ENCODE peak calls at places on chromosomes 12 and 14, in four cellular contexts. One of them, this sample, is unnamed.

GRCh38 chr12:132547207-132547740 is 57.3 kb downstream of the FBRSL1 start:
- DNase-seq in kidney tubule cell: no peak
- DNase-seq in cardiac fibroblast: no peak
- DNase-seq in frontal cortex: no peak
- DNase-seq in this sample: no peak

GRCh38 chr14:63901434-63902085 is 48.8 kb downstream of the SYNE2 start:
- DNase-seq in frontal cortex: no peak
- DNase-seq in cardiac fibroblast: peak
- DNase-seq in kidney tubule cell: no peak
- DNase-seq in this sample: no peak

GRCh38 chr14:60241091-60241490 is 7.9 kb upstream of the PPM1A start:
- DNase-seq in frontal cortex: no peak
- DNase-seq in cardiac fibroblast: no peak
- DNase-seq in kidney tubule cell: no peak
- DNase-seq in this sample: no peak

GRCh38 chr14:60655898-60656754 is 6.8 kb upstream of the SIX1 start:
- DNase-seq in frontal cortex: no peak
- DNase-seq in cardiac fibroblast: no peak
- DNase-seq in kidney tubule cell: no peak
- DNase-seq in this sample: no peak

GRCh38 chr12:21065845-21066244 is 65.1 kb upstream of the SLCO1B1 start:
- DNase-seq in frontal cortex: no peak
- DNase-seq in kidney tubule cell: no peak
- DNase-seq in cardiac fibroblast: peak
- DNase-seq in this sample: no peak

GRCh38 chr12:49909826-49910225 is 6.1 kb upstream of the FAIM2 start:
- DNase-seq in cardiac fibroblast: peak
- DNase-seq in kidney tubule cell: peak
- DNase-seq in frontal cortex: no peak
- DNase-seq in this sample: no peak

GRCh38 chr12:57628280-57629191 is 4.5 kb downstream of the B4GALNT1 start:
- DNase-seq in kidney tubule cell: no peak
- DNase-seq in frontal cortex: no peak
- DNase-seq in cardiac fibroblast: no peak
- DNase-seq in this sample: no peak

GRCh38 chr14:102506599-102506871 is 3.0 kb downstream of the ANKRD9 start:
- DNase-seq in frontal cortex: no peak
- DNase-seq in cardiac fibroblast: no peak
- DNase-seq in kidney tubule cell: no peak
- DNase-seq in this sample: no peak

GRCh38 chr12:4664111-4664510 is 15.2 kb downstream of the NDUFA9 start:
- DNase-seq in frontal cortex: no peak
- DNase-seq in kidney tubule cell: peak
- DNase-seq in cardiac fibroblast: peak
- DNase-seq in this sample: no peak

GRCh38 chr14:29743566-29743965 is 184.1 kb downstream of the PRKD1 start:
- DNase-seq in frontal cortex: no peak
- DNase-seq in cardiac fibroblast: no peak
- DNase-seq in kidney tubule cell: no peak
- DNase-seq in this sample: no peak

GRCh38 chr14:61438860-61439765 is 117.7 kb downstream of the PRKCH start:
- DNase-seq in cardiac fibroblast: peak
- DNase-seq in kidney tubule cell: peak
- DNase-seq in frontal cortex: peak
- DNase-seq in this sample: no peak

GRCh38 chr14:101151226-101151929 is 247.9 kb upstream of the RTL1 start:
- DNase-seq in cardiac fibroblast: no peak
- DNase-seq in kidney tubule cell: peak
- DNase-seq in frontal cortex: no peak
- DNase-seq in this sample: no peak

GRCh38 chr12:121611306-121611705 is 15.0 kb upstream of the ORAI1 start:
- DNase-seq in kidney tubule cell: no peak
- DNase-seq in frontal cortex: no peak
- DNase-seq in cardiac fibroblast: no peak
- DNase-seq in this sample: no peak

GRCh38 chr12:92444763-92445162 is 258.0 kb upstream of the PLEKHG7 start:
- DNase-seq in kidney tubule cell: no peak
- DNase-seq in cardiac fibroblast: no peak
- DNase-seq in frontal cortex: no peak
- DNase-seq in this sample: no peak

GRCh38 chr12:124904306-124905098 is 9.9 kb downstream of the UBC start:
- DNase-seq in cardiac fibroblast: peak
- DNase-seq in kidney tubule cell: peak
- DNase-seq in frontal cortex: peak
- DNase-seq in this sample: no peak

GRCh38 chr12:18932715-18933114 is 194.8 kb downstream of the CAPZA3 start:
- DNase-seq in cardiac fibroblast: peak
- DNase-seq in kidney tubule cell: no peak
- DNase-seq in frontal cortex: no peak
- DNase-seq in this sample: no peak

GRCh38 chr14:38208825-38209562 is 1.3 kb downstream of the SSTR1 start:
- DNase-seq in cardiac fibroblast: peak
- DNase-seq in kidney tubule cell: peak
- DNase-seq in frontal cortex: peak
- DNase-seq in this sample: no peak

GRCh38 chr14:59215353-59215752 is 26.9 kb downstream of the DAAM1 start:
- DNase-seq in cardiac fibroblast: peak
- DNase-seq in kidney tubule cell: no peak
- DNase-seq in frontal cortex: peak
- DNase-seq in this sample: no peak

GRCh38 chr12:12319501-12320322 is 30.3 kb downstream of the MANSC1 start:
- DNase-seq in frontal cortex: no peak
- DNase-seq in kidney tubule cell: no peak
- DNase-seq in cardiac fibroblast: peak
- DNase-seq in this sample: no peak

GRCh38 chr12:11834104-11834812 is 184.8 kb downstream of the ETV6 start:
- DNase-seq in kidney tubule cell: peak
- DNase-seq in frontal cortex: no peak
- DNase-seq in cardiac fibroblast: peak
- DNase-seq in this sample: no peak

GRCh38 chr12:65496617-65497016 is 218.1 kb downstream of the MSRB3 start:
- DNase-seq in frontal cortex: no peak
- DNase-seq in kidney tubule cell: no peak
- DNase-seq in cardiac fibroblast: peak
- DNase-seq in this sample: no peak

This sample was measured in D721Med.